ENCODE peak calls at places on chromosomes 12 and 14, in seven cellular contexts. H is left lung; Q is tibial artery; J is cardiac muscle cell; M is WERI-Rb-1; B is astrocyte; T is CD8-positive, alpha-beta T cell. S is an unnamed sample.

GRCh38 chr14:34174973-34175372 is 224.1 kb upstream of the EGLN3 start:
- DNase-seq in H (no peak), Q (no peak), J (no peak), M (no peak), B (no peak), T (no peak), S (no peak)

GRCh38 chr14:77303417-77304156 is 17.1 kb downstream of the POMT2 start:
- DNase-seq in H (no peak), Q (peak), J (no peak), M (no peak), B (peak), T (no peak), S (no peak)

GRCh38 chr12:91381309-91381804 is 198.7 kb upstream of the DCN start:
- DNase-seq in H (no peak), Q (no peak), J (peak), M (peak), B (peak), T (no peak), S (no peak)

GRCh38 chr12:68119250-68119649 is 40.3 kb downstream of the IFNG start:
- DNase-seq in H (no peak), Q (no peak), J (no peak), M (no peak), B (no peak), T (no peak), S (no peak)

GRCh38 chr12:132781938-132782337 is 20.3 kb upstream of the ANKLE2 start:
- DNase-seq in H (no peak), Q (no peak), J (no peak), M (no peak), B (no peak), T (no peak), S (no peak)

GRCh38 chr12:76866726-76867125 is 12.1 kb downstream of the CSRP2 start:
- DNase-seq in H (no peak), Q (no peak), J (no peak), M (peak), B (peak), T (no peak), S (no peak)

GRCh38 chr14:96130854-96131253 is 73.8 kb upstream of the BDKRB2 start:
- DNase-seq in H (no peak), Q (no peak), J (no peak), M (no peak), B (peak), T (no peak), S (no peak)

GRCh38 chr12:94165152-94165551 is 16.8 kb downstream of the PLXNC1 start:
- DNase-seq in H (no peak), Q (no peak), J (no peak), M (no peak), B (no peak), T (no peak), S (no peak)

GRCh38 chr14:89348726-89349125 is 68.3 kb downstream of the FOXN3 start:
- DNase-seq in H (no peak), Q (no peak), J (no peak), M (no peak), B (no peak), T (no peak), S (no peak)

GRCh38 chr14:69366069-69366468 is 32.0 kb downstream of the ERH start:
- DNase-seq in H (no peak), Q (no peak), J (no peak), M (no peak), B (no peak), T (no peak), S (no peak)

GRCh38 chr12:27709932-27710591 is 570 bp upstream of the MRPS35 start:
- DNase-seq in H (peak), Q (no peak), J (peak), M (no peak), B (peak), T (no peak), S (no peak)

GRCh38 chr14:105149146-105149781 is 19.3 kb downstream of the JAG2 start:
- DNase-seq in H (peak), Q (no peak), J (no peak), M (no peak), B (no peak), T (no peak), S (no peak)

GRCh38 chr14:97143456-97143855 is 346.3 kb downstream of the VRK1 start:
- DNase-seq in H (no peak), Q (no peak), J (no peak), M (no peak), B (no peak), T (no peak), S (no peak)

GRCh38 chr14:58650857-58651256 is 13.1 kb downstream of the DACT1 start:
- DNase-seq in H (no peak), Q (no peak), J (no peak), M (no peak), B (no peak), T (no peak), S (no peak)

GRCh38 chr12:109461846-109462766 is 15.0 kb downstream of the KCTD10 start:
- DNase-seq in H (peak), Q (peak), J (peak), M (no peak), B (peak), T (no peak), S (peak)

GRCh38 chr12:23084236-23084995 is 459.4 kb downstream of the ETNK1 start:
- DNase-seq in H (no peak), Q (no peak), J (no peak), M (no peak), B (peak), T (no peak), S (no peak)

GRCh38 chr14:106174206-106174605 is 647.8 kb downstream of the TMEM121 start:
- DNase-seq in H (no peak), Q (no peak), J (no peak), M (no peak), B (no peak), T (peak), S (no peak)

GRCh38 chr12:108609535-108610335 is 11.9 kb upstream of the TMEM119 start:
- DNase-seq in H (peak), Q (peak), J (peak), M (no peak), B (peak), T (no peak), S (no peak)

GRCh38 chr14:106844608-106845285 is 1318.4 kb downstream of the TMEM121 start:
- DNase-seq in H (peak), Q (peak), J (no peak), M (no peak), B (no peak), T (peak), S (no peak)

GRCh38 chr14:70672328-70672675 is 30.6 kb downstream of the TTC9 start:
- DNase-seq in H (no peak), Q (no peak), J (no peak), M (no peak), B (no peak), T (no peak), S (no peak)

GRCh38 chr14:70666364-70666691 is 24.6 kb downstream of the TTC9 start:
- DNase-seq in H (no peak), Q (no peak), J (no peak), M (no peak), B (peak), T (no peak), S (no peak)

GRCh38 chr14:70671652-70672327 is 30.1 kb downstream of the TTC9 start:
- DNase-seq in H (no peak), Q (no peak), J (no peak), M (no peak), B (no peak), T (no peak), S (no peak)

GRCh38 chr14:70665448-70666363 is 24.0 kb downstream of the TTC9 start:
- DNase-seq in H (no peak), Q (no peak), J (no peak), M (no peak), B (no peak), T (no peak), S (no peak)

GRCh38 chr14:70670992-70671651 is 29.4 kb downstream of the TTC9 start:
- DNase-seq in H (no peak), Q (no peak), J (no peak), M (no peak), B (peak), T (no peak), S (no peak)
- H3K27ac ChIP-seq in H (no peak), Q (no peak), J (no peak), M (no peak), B (no peak), T (no peak), S (no peak)

GRCh38 chr12:29041621-29042020 is 107.5 kb upstream of the FAR2 start:
- DNase-seq in H (no peak), Q (no peak), J (no peak), M (no peak), B (peak), T (no peak), S (no peak)
- H3K4me3 ChIP-seq in H (no peak), Q (no peak), J (no peak), M (no peak), B (peak), T (no peak), S (no peak)

DNA sequence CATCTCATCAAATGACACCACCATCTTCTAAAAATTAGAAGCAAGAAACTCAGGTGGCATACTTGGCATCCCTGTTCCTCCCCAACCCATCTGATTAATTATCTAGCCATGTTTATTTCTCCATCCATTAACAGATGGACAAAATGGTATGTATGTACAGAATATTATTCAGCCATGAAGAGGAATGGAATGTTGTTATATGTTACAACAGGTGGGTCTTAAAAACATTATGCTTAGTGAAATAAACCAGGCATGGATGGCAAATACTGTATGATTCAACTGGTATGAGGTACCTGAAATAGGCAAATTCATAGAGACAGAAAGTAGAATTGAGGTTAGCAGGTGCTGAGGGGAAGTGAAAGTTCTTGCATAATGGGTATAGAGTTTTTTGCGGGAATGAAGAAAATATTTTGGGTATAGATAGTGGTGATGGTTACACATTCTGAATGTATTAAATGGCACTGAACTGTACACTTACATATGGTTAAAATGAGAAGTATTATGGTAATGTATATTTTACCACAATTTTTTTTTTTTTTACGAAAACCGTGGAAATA is 17.5 kb downstream of the YY1 start:
- DNase-seq in H (no peak), Q (no peak), J (no peak), M (no peak), B (no peak), T (no peak), S (no peak)
- H3K27ac ChIP-seq in H (no peak), Q (no peak), J (no peak), M (no peak), B (no peak), T (no peak), S (no peak)

GRCh38 chr12:89319606-89320005 is 32.7 kb downstream of the DUSP6 start:
- DNase-seq in H (no peak), Q (no peak), J (no peak), M (no peak), B (no peak), T (no peak), S (no peak)
- H3K4me3 ChIP-seq in H (no peak), Q (no peak), J (no peak), M (no peak), B (no peak), T (no peak), S (no peak)

GRCh38 chr14:100320157-100320856 is 2.8 kb upstream of the SLC25A47 start:
- DNase-seq in H (no peak), Q (no peak), J (no peak), M (no peak), B (no peak), T (no peak), S (no peak)

GRCh38 chr14:100313464-100314230 is 7.4 kb upstream of the SLC25A29 start:
- DNase-seq in H (no peak), Q (no peak), J (peak), M (peak), B (no peak), T (no peak), S (no peak)

GRCh38 chr14:100314724-100315123 is 8.4 kb upstream of the SLC25A47 start:
- DNase-seq in H (no peak), Q (no peak), J (no peak), M (no peak), B (no peak), T (no peak), S (no peak)

GRCh38 chr14:100317897-100318808 is 5.0 kb upstream of the SLC25A47 start:
- DNase-seq in H (peak), Q (peak), J (peak), M (peak), B (peak), T (peak), S (no peak)

GRCh38 chr14:100317389-100317788 is 5.8 kb upstream of the SLC25A47 start:
- DNase-seq in H (no peak), Q (no peak), J (no peak), M (no peak), B (no peak), T (no peak), S (no peak)
- H3K27ac ChIP-seq in H (no peak), Q (peak), J (no peak), M (no peak), B (no peak), T (no peak), S (no peak)

GRCh38 chr12:115354007-115354452 is 670.1 kb upstream of the TBX3 start:
- DNase-seq in H (no peak), Q (peak), J (no peak), M (no peak), B (peak), T (no peak), S (peak)
- H3K4me3 ChIP-seq in H (no peak), Q (peak), J (no peak), M (no peak), B (peak), T (no peak), S (peak)

GRCh38 chr14:74886001-74886400 is 4.3 kb downstream of the DLST start:
- DNase-seq in H (no peak), Q (no peak), J (no peak), M (no peak), B (peak), T (no peak), S (no peak)
- H3K27ac ChIP-seq in H (no peak), Q (peak), J (no peak), M (no peak), B (no peak), T (no peak), S (no peak)

DNA sequence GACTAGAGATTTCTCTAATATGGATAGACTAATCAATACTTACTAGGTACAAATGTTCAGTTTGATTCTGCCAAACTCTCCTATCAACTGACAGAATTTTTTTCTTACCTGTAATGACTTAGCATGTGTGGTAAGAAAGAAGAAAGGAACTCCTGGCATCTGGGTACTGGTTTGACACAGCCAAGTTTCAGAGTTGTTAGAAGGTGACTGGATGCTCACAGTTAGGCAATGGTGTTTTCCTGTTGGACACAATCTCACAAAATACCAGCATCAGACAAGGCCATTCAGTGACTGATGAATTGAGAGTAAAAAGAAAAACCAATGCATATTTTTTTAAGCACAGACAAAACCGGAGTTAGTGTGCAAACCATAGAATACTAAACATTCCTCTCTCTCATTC is 4.2 kb downstream of the MUCL1 start:
- DNase-seq in H (no peak), Q (no peak), J (no peak), M (no peak), B (no peak), T (no peak), S (no peak)
- H3K4me3 ChIP-seq in H (no peak), Q (no peak), J (no peak), M (no peak), B (no peak), T (no peak), S (no peak)

GRCh38 chr12:9256341-9256740 is 48.1 kb upstream of the PZP start:
- DNase-seq in H (no peak), Q (no peak), J (no peak), M (no peak), B (no peak), T (no peak), S (no peak)
- H3K27ac ChIP-seq in H (no peak), Q (no peak), J (no peak), M (no peak), B (no peak), T (no peak), S (no peak)

GRCh38 chr12:51938744-51939143 is 12.8 kb upstream of the ACVR1B start:
- DNase-seq in H (no peak), Q (no peak), J (no peak), M (no peak), B (no peak), T (no peak), S (peak)

GRCh38 chr12:51941669-51942455 is 9.6 kb upstream of the ACVR1B start:
- DNase-seq in H (no peak), Q (no peak), J (no peak), M (no peak), B (no peak), T (no peak), S (peak)

GRCh38 chr12:51942501-51943000 is 8.9 kb upstream of the ACVR1B start:
- DNase-seq in H (no peak), Q (no peak), J (no peak), M (no peak), B (no peak), T (no peak), S (peak)

GRCh38 chr12:51943346-51943745 is 8.2 kb upstream of the ACVR1B start:
- DNase-seq in H (no peak), Q (no peak), J (no peak), M (no peak), B (no peak), T (no peak), S (peak)

DNA sequence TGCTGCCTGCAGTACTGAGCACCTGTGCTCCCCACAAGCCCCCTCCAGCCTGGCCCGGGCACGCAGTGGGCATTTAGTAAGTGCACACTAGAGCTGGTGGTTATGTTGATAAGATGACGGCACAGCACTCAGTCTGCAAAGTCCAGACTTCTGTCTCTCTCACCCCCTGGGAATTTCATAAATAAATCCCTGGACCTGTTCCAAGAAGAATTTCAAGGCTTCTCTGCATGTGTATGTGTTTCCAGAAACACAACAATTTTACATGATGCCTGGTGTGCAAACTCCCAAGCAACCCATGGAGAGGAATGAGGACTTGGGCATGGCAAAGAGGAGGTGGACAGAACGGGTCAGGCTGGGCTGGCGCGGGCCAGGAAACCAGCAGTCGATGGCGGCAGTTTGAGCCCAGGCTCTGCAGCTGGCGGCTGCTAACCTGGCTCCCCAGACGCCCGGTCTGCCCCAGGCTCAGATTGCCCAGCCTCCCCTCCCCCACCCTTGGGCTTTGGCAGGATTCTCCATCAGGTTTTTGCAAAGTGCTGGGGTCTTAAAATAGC is 10.4 kb upstream of the ACVR1B start:
- DNase-seq in H (no peak), Q (no peak), J (peak), M (no peak), B (no peak), T (no peak), S (peak)
- H3K4me3 ChIP-seq in H (no peak), Q (no peak), J (no peak), M (no peak), B (no peak), T (no peak), S (no peak)

S was measured in coronary artery.